ENCODE peak calls at places on chromosomes 11 and 22, in four cellular contexts. F is NCI-H774, Y is amniotic stem cell, M is GM23248. T is an unnamed sample.

GRCh38 chr22:40244586-40244985 is 66.9 kb downstream of the TNRC6B start:
- DNase-seq in F (no peak), Y (no peak), M (no peak), T (no peak)

GRCh38 chr22:36565686-36566085 is 36.7 kb upstream of the EIF3D start:
- DNase-seq in F (no peak), Y (no peak), M (peak), T (no peak)

GRCh38 chr22:44828193-44828592 is 75.8 kb downstream of the ARHGAP8 start:
- DNase-seq in F (no peak), Y (no peak), M (peak), T (no peak)

GRCh38 chr11:118792642-118793124 is 1.7 kb upstream of the DDX6 start:
- DNase-seq in Y (peak), F (peak), M (peak), T (peak)

GRCh38 chr11:121293276-121293569 is 652 bp downstream of the SC5D start:
- DNase-seq in M (peak), Y (no peak), F (no peak), T (peak)

GRCh38 chr11:64865286-64866172 is 12.9 kb downstream of the EHD1 start:
- DNase-seq in M (peak), F (no peak), Y (no peak), T (peak)

GRCh38 chr11:350723-351255 is 18.5 kb upstream of the B4GALNT4 start:
- DNase-seq in F (no peak), M (peak), Y (no peak), T (no peak)

GRCh38 chr11:121131656-121132055 is 30.6 kb downstream of the TECTA start:
- DNase-seq in Y (no peak), F (no peak), M (peak), T (no peak)

GRCh38 chr11:60783141-60783484 is 2.0 kb upstream of the MS4A10 start:
- DNase-seq in Y (no peak), F (no peak), M (no peak), T (no peak)

GRCh38 chr11:73288873-73289707 is 17.0 kb downstream of the P2RY6 start:
- DNase-seq in Y (peak), F (peak), M (peak), T (peak)

GRCh38 chr11:64000026-64000739 is 13.9 kb downstream of the OTUB1 start:
- DNase-seq in M (peak), F (no peak), Y (peak), T (peak)

GRCh38 chr22:31155425-31155824 is 4.6 kb upstream of the RNF185 start:
- DNase-seq in F (no peak), M (peak), Y (no peak), T (no peak)

GRCh38 chr11:46391186-46391577 is 394 bp downstream of the CHRM4 start:
- DNase-seq in M (no peak), Y (no peak), F (no peak), T (no peak)

GRCh38 chr11:119989422-119989821 is 148.5 kb downstream of the TRIM29 start:
- DNase-seq in M (no peak), Y (no peak), F (no peak), T (no peak)

GRCh38 chr11:124751741-124752470 is at the start of gene VSIG2:
- DNase-seq in Y (no peak), M (no peak), F (no peak), T (no peak)

GRCh38 chr22:42906605-42907338 is 49.7 kb upstream of the ARFGAP3 start:
- DNase-seq in M (peak), Y (no peak), F (no peak), T (no peak)

GRCh38 chr11:57597971-57598830 is 716 bp downstream of the SERPING1 start:
- DNase-seq in Y (no peak), M (peak), F (no peak), T (no peak)

GRCh38 chr11:77115181-77115611 is 12.6 kb downstream of the OMP start:
- DNase-seq in Y (no peak), M (no peak), F (no peak), T (no peak)

GRCh38 chr11:23078289-23078971 is 218.2 kb upstream of the CCDC179 start:
- DNase-seq in M (peak), Y (peak), F (no peak), T (no peak)

GRCh38 chr11:103892603-103893002 is 143.8 kb upstream of the DDI1 start:
- DNase-seq in M (peak), Y (no peak), F (no peak), T (no peak)

GRCh38 chr11:111936045-111936400 is 1.1 kb upstream of the DIXDC1 start:
- DNase-seq in M (peak), F (no peak), Y (no peak), T (no peak)

GRCh38 chr22:38826386-38826785 is 17.4 kb downstream of the NPTXR start:
- DNase-seq in M (no peak), Y (no peak), F (no peak), T (no peak)

GRCh38 chr22:37566903-37567798 is 6.9 kb downstream of the CDC42EP1 start:
- DNase-seq in Y (no peak), F (peak), M (peak), T (peak)

GRCh38 chr22:27378343-27378800 is 423.2 kb downstream of the MN1 start:
- DNase-seq in Y (no peak), F (no peak), M (no peak), T (no peak)

GRCh38 chr11:28838741-28839140 is 730.6 kb downstream of the METTL15 start:
- DNase-seq in M (peak), Y (no peak), F (no peak), T (no peak)

GRCh38 chr22:39926175-39927152 is 25.6 kb downstream of the GRAP2 start:
- DNase-seq in M (no peak), Y (no peak), F (peak), T (no peak)

GRCh38 chr11:133928628-133929059 is 28.1 kb downstream of the IGSF9B start:
- DNase-seq in M (peak), F (peak), Y (no peak), T (peak)

GRCh38 chr11:1751999-1752906 is 1.9 kb upstream of the IFITM10 start:
- DNase-seq in Y (no peak), F (no peak), M (no peak), T (no peak)